ENCODE peak calls at places on chromosomes 6 and 20, in four cellular contexts. One of them, this sample, is unnamed.
A peak's percentile ranks its signal among the peaks of the same experiment; 100 is the strongest.

GRCh38 chr6:106749611-106750010 is 120.2 kb downstream of the QRSL1 start:
- DNase-seq in HepG2: no peak
- DNase-seq in K562: no peak
- DNase-seq in GM12878: no peak
- DNase-seq in this sample: no peak

GRCh38 chr6:87391334-87391733 is 16.4 kb upstream of the CFAP206 start:
- DNase-seq in HepG2: peak; percentile 52
- DNase-seq in GM12878: no peak
- DNase-seq in K562: peak; percentile 56
- DNase-seq in this sample: peak; percentile 48

GRCh38 chr20:44736170-44737021 is 9.3 kb upstream of the KCNK15 start:
- DNase-seq in K562: peak; percentile 74
- DNase-seq in GM12878: no peak
- DNase-seq in HepG2: peak; percentile 96
- DNase-seq in this sample: peak; percentile 75

GRCh38 chr6:153767127-153767526 is 271.9 kb upstream of the OPRM1 start:
- DNase-seq in GM12878: no peak
- DNase-seq in HepG2: peak; percentile 35
- DNase-seq in K562: no peak
- DNase-seq in this sample: no peak

GRCh38 chr6:166752097-166752496 is 125.0 kb upstream of the RPS6KA2 start:
- DNase-seq in GM12878: peak; percentile 28
- DNase-seq in HepG2: no peak
- DNase-seq in K562: no peak
- DNase-seq in this sample: no peak

GRCh38 chr6:117329926-117330325 is 64.6 kb downstream of the VGLL2 start:
- DNase-seq in HepG2: no peak
- DNase-seq in GM12878: no peak
- DNase-seq in K562: no peak
- DNase-seq in this sample: no peak

GRCh38 chr6:33983109-33983475 is 162.8 kb downstream of the GRM4 start:
- DNase-seq in GM12878: no peak
- DNase-seq in HepG2: peak; percentile 61
- DNase-seq in K562: peak; percentile 57
- DNase-seq in this sample: no peak

GRCh38 chr6:142796571-142796970 is 148.4 kb downstream of the HIVEP2 start:
- DNase-seq in HepG2: no peak
- DNase-seq in GM12878: no peak
- DNase-seq in K562: no peak
- DNase-seq in this sample: peak; percentile 19

GRCh38 chr20:59673288-59673997 is 69.1 kb downstream of the PHACTR3 start:
- DNase-seq in K562: no peak
- DNase-seq in HepG2: no peak
- DNase-seq in GM12878: no peak
- DNase-seq in this sample: no peak

GRCh38 chr6:169188051-169188863 is 65.4 kb downstream of the THBS2 start:
- DNase-seq in HepG2: no peak
- DNase-seq in K562: no peak
- DNase-seq in GM12878: no peak
- DNase-seq in this sample: no peak

GRCh38 chr20:25285091-25285647 is 37.3 kb downstream of the PYGB start:
- DNase-seq in K562: no peak
- DNase-seq in HepG2: no peak
- DNase-seq in GM12878: no peak
- DNase-seq in this sample: no peak

GRCh38 chr20:51531141-51531710 is 11.3 kb downstream of the NFATC2 start:
- DNase-seq in GM12878: no peak
- DNase-seq in K562: no peak
- DNase-seq in HepG2: no peak
- DNase-seq in this sample: no peak

GRCh38 chr6:148869589-148869988 is 122.8 kb downstream of the UST start:
- DNase-seq in GM12878: no peak
- DNase-seq in K562: no peak
- DNase-seq in HepG2: no peak
- DNase-seq in this sample: no peak

GRCh38 chr6:36969240-36969691 is 14.7 kb downstream of the PI16 start:
- DNase-seq in HepG2: no peak
- DNase-seq in GM12878: no peak
- DNase-seq in K562: no peak
- DNase-seq in this sample: no peak

GRCh38 chr6:163806761-163807499 is 392.4 kb downstream of the QKI start:
- DNase-seq in HepG2: no peak
- DNase-seq in GM12878: no peak
- DNase-seq in K562: peak; percentile 83
- DNase-seq in this sample: no peak

GRCh38 chr20:10877345-10877744 is 203.5 kb upstream of the JAG1 start:
- DNase-seq in HepG2: no peak
- DNase-seq in K562: no peak
- DNase-seq in GM12878: no peak
- DNase-seq in this sample: no peak

GRCh38 chr20:17543531-17543961 is 12.4 kb upstream of the BFSP1 start:
- DNase-seq in GM12878: no peak
- DNase-seq in K562: no peak
- DNase-seq in HepG2: no peak
- DNase-seq in this sample: no peak

GRCh38 chr6:24980507-24981384 is 45.0 kb upstream of the RIPOR2 start:
- DNase-seq in K562: no peak
- DNase-seq in GM12878: no peak
- DNase-seq in HepG2: no peak
- DNase-seq in this sample: no peak

DNA sequence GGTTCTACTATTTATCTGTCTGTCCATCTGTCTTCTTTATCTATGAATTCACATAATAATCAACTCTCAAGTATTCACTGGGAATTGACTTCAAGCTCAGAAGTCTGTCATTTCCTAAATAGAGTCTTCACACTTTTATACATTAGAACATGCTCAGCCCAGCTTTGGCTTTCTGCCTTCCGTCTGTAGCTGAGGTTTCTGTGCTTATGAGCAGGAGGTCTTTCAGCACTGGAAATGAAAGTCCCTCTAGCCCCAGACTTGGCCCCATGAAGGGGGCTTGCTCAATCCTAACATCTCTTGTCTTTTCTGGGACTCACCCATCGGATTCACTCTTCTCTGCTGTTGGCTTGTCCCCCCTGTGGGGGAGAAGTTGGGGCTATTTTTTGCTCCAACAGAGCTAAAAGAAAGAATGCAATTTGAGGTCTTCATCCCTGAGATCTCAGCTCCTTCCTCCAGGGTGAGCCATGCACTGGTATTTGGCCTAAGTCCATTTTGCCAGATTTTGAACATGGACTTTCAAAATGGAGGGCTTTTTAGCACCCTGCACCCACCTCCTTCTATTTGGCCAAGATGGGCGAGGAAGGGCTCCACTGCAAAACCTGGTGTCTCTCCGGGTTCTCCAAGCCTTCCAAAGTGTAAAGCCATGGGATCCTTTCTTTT is 177.7 kb downstream of the MRPL14 start:
- DNase-seq in HepG2: no peak
- DNase-seq in GM12878: no peak
- DNase-seq in K562: no peak
- DNase-seq in this sample: no peak
- TF ChIP-seq FOXM1 in HepG2: no peak
- TF ChIP-seq FOXM1 in GM12878: no peak
- TF ChIP-seq FOXM1 in K562: no peak
- TF ChIP-seq FOXM1 in this sample: no peak

GRCh38 chr6:138856654-138857053 is 60.8 kb downstream of the ECT2L start:
- DNase-seq in K562: no peak
- DNase-seq in HepG2: no peak
- DNase-seq in GM12878: no peak
- DNase-seq in this sample: no peak

GRCh38 chr6:138862491-138862890 is 66.6 kb downstream of the ECT2L start:
- DNase-seq in GM12878: no peak
- DNase-seq in HepG2: no peak
- DNase-seq in K562: no peak
- DNase-seq in this sample: no peak

GRCh38 chr6:138863331-138863730 is 67.4 kb downstream of the ECT2L start:
- DNase-seq in HepG2: no peak
- DNase-seq in K562: no peak
- DNase-seq in GM12878: no peak
- DNase-seq in this sample: no peak

DNA sequence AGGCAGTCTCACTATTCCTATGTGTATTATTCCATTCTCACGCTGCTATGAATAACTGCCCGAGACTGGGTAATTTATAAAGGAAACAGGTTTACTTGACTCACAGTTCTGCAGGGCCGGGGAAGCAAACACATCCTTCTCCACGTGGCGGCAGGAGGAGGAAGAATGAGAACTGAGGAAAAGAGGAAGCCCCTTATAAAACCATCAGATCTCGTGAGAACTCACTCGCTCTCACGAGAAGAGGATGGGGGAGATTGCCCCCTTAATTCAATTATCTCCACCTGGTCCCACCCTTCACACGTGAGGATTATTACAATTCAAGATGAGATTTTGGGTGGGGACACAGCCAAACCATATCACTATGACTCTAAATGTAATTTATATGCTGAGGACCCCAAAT is 61.9 kb downstream of the ECT2L start:
- DNase-seq in HepG2: no peak
- DNase-seq in GM12878: no peak
- DNase-seq in K562: no peak
- DNase-seq in this sample: no peak
- TF ChIP-seq FOXK2 in HepG2: no peak
- TF ChIP-seq FOXK2 in GM12878: no peak
- TF ChIP-seq FOXK2 in K562: no peak
- TF ChIP-seq FOXK2 in this sample: no peak

DNA sequence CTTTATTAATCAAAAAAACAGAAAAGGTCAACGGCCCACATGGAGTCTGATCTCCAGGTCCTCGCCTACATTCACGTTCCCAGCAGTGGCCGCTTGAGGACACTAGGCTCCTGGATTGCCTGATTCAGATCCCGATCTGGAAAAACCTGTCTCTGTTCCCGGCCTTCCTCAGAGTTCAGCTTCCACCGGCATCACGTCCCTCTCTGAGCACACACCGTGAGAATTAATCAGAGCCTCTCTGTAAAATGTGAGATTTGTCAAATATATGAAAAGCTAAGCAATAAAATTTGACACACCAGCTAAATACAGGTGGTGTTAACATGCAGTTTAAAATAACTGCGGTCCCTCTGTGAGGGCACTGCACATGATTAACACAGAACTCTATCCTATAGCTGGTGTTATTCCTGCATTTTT is 122.8 kb upstream of the COL21A1 start:
- DNase-seq in GM12878: no peak
- DNase-seq in HepG2: peak; percentile 87
- DNase-seq in K562: peak; percentile 17
- DNase-seq in this sample: peak; percentile 69
- TF ChIP-seq SP1 in GM12878: no peak
- TF ChIP-seq SP1 in HepG2: no peak
- TF ChIP-seq SP1 in K562: no peak
- TF ChIP-seq SP1 in this sample: no peak

GRCh38 chr6:3715285-3715684 is 36.2 kb downstream of the PXDC1 start:
- DNase-seq in GM12878: no peak
- DNase-seq in K562: no peak
- DNase-seq in HepG2: no peak
- DNase-seq in this sample: no peak
- TF ChIP-seq FOXM1 in GM12878: no peak
- TF ChIP-seq FOXM1 in K562: no peak
- TF ChIP-seq FOXM1 in HepG2: no peak
- TF ChIP-seq FOXM1 in this sample: no peak

DNA sequence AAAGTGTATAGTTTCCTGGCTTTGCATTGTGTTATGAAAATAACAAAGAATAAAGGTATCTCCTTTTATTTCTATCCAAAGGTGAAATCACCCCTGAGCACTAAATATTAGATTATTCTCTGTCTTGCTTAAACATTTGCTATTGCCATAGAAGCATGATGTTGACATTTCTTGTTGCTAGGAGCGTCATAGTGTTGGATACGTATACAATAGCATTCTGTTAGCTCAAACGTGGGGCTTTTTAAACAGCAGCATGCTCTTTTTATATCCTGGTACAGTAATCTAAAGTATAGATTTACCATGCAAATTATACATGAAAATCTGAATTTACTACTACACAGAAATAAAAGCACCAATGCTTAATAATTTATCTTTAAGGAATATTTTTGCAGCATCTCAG is 9.7 kb upstream of the HSF2 start:
- DNase-seq in K562: no peak
- DNase-seq in GM12878: no peak
- DNase-seq in HepG2: peak; percentile 23
- DNase-seq in this sample: no peak
- TF ChIP-seq FOXK2 in K562: no peak
- TF ChIP-seq FOXK2 in GM12878: no peak
- TF ChIP-seq FOXK2 in HepG2: no peak
- TF ChIP-seq FOXK2 in this sample: no peak

GRCh38 chr6:167791036-167791779 is 35.5 kb upstream of the AFDN start:
- DNase-seq in K562: no peak
- DNase-seq in HepG2: peak; percentile 53
- DNase-seq in GM12878: no peak
- DNase-seq in this sample: no peak
- TF ChIP-seq SP1 in K562: no peak
- TF ChIP-seq SP1 in HepG2: no peak
- TF ChIP-seq SP1 in GM12878: no peak
- TF ChIP-seq SP1 in this sample: no peak

GRCh38 chr20:2397091-2397490 is 16.4 kb downstream of the TGM6 start:
- DNase-seq in GM12878: no peak
- DNase-seq in HepG2: no peak
- DNase-seq in K562: no peak
- DNase-seq in this sample: no peak
- TF ChIP-seq FOXM1 in GM12878: no peak
- TF ChIP-seq FOXM1 in HepG2: no peak
- TF ChIP-seq FOXM1 in K562: no peak
- TF ChIP-seq FOXM1 in this sample: no peak

GRCh38 chr20:32157611-32158010 is 48.1 kb downstream of the TM9SF4 start:
- DNase-seq in K562: no peak
- DNase-seq in HepG2: no peak
- DNase-seq in GM12878: no peak
- DNase-seq in this sample: no peak

GRCh38 chr20:32153771-32154170 is 44.3 kb downstream of the TM9SF4 start:
- DNase-seq in K562: no peak
- DNase-seq in HepG2: no peak
- DNase-seq in GM12878: no peak
- DNase-seq in this sample: no peak

GRCh38 chr20:32153156-32153665 is 43.7 kb downstream of the TM9SF4 start:
- DNase-seq in K562: no peak
- DNase-seq in HepG2: no peak
- DNase-seq in GM12878: no peak
- DNase-seq in this sample: no peak

GRCh38 chr20:32152421-32153155 is 43.1 kb downstream of the TM9SF4 start:
- DNase-seq in GM12878: no peak
- DNase-seq in HepG2: peak; percentile 88
- DNase-seq in K562: no peak
- DNase-seq in this sample: no peak

GRCh38 chr20:32155017-32155965 is 45.8 kb downstream of the TM9SF4 start:
- DNase-seq in HepG2: peak; percentile 67
- DNase-seq in GM12878: peak; percentile 20
- DNase-seq in K562: peak; percentile 41
- DNase-seq in this sample: no peak
- TF ChIP-seq FOXK2 in HepG2: no peak
- TF ChIP-seq FOXK2 in GM12878: no peak
- TF ChIP-seq FOXK2 in K562: no peak
- TF ChIP-seq FOXK2 in this sample: no peak